ENCODE peak calls at places on chromosomes 11 and 22, in four cellular contexts. One of them, this sample, is unnamed.

GRCh38 chr11:128711136-128711535 is 17.3 kb downstream of the FLI1 start:
- DNase-seq in adrenal gland: no peak
- DNase-seq in tibial artery: no peak
- DNase-seq in AG04450: no peak
- DNase-seq in this sample: no peak

GRCh38 chr11:76781046-76781801 is 1.9 kb upstream of the TSKU start:
- DNase-seq in tibial artery: no peak
- DNase-seq in AG04450: no peak
- DNase-seq in adrenal gland: no peak
- DNase-seq in this sample: no peak

GRCh38 chr22:31120230-31120629 is 2.5 kb upstream of the INPP5J start:
- DNase-seq in tibial artery: no peak
- DNase-seq in AG04450: no peak
- DNase-seq in adrenal gland: no peak
- DNase-seq in this sample: no peak

GRCh38 chr11:97614571-97614970 is 1224.8 kb downstream of the JRKL start:
- DNase-seq in AG04450: no peak
- DNase-seq in tibial artery: no peak
- DNase-seq in adrenal gland: no peak
- DNase-seq in this sample: no peak

GRCh38 chr11:106917973-106918372 is 100.3 kb downstream of the GUCY1A2 start:
- DNase-seq in adrenal gland: no peak
- DNase-seq in tibial artery: no peak
- DNase-seq in AG04450: no peak
- DNase-seq in this sample: no peak

GRCh38 chr22:21690401-21690801 is 24.6 kb downstream of the PPIL2 start:
- DNase-seq in AG04450: no peak
- DNase-seq in tibial artery: no peak
- DNase-seq in adrenal gland: no peak
- DNase-seq in this sample: no peak

GRCh38 chr11:128338806-128339205 is 248.6 kb downstream of the ETS1 start:
- DNase-seq in adrenal gland: no peak
- DNase-seq in tibial artery: no peak
- DNase-seq in AG04450: no peak
- DNase-seq in this sample: no peak

GRCh38 chr22:38153821-38154562 is 27.6 kb downstream of the PLA2G6 start:
- DNase-seq in adrenal gland: no peak
- DNase-seq in tibial artery: no peak
- DNase-seq in AG04450: no peak
- DNase-seq in this sample: no peak

GRCh38 chr11:19713221-19714092 is 820 bp downstream of the NAV2 start:
- DNase-seq in adrenal gland: peak
- DNase-seq in AG04450: no peak
- DNase-seq in tibial artery: no peak
- DNase-seq in this sample: no peak

GRCh38 chr22:45785458-45785857 is 113.8 kb downstream of the ATXN10 start:
- DNase-seq in adrenal gland: no peak
- DNase-seq in AG04450: no peak
- DNase-seq in tibial artery: no peak
- DNase-seq in this sample: peak
- H3K27ac ChIP-seq in adrenal gland: no peak
- H3K27ac ChIP-seq in AG04450: peak
- H3K27ac ChIP-seq in tibial artery: no peak
- H3K27ac ChIP-seq in this sample: no peak

DNA sequence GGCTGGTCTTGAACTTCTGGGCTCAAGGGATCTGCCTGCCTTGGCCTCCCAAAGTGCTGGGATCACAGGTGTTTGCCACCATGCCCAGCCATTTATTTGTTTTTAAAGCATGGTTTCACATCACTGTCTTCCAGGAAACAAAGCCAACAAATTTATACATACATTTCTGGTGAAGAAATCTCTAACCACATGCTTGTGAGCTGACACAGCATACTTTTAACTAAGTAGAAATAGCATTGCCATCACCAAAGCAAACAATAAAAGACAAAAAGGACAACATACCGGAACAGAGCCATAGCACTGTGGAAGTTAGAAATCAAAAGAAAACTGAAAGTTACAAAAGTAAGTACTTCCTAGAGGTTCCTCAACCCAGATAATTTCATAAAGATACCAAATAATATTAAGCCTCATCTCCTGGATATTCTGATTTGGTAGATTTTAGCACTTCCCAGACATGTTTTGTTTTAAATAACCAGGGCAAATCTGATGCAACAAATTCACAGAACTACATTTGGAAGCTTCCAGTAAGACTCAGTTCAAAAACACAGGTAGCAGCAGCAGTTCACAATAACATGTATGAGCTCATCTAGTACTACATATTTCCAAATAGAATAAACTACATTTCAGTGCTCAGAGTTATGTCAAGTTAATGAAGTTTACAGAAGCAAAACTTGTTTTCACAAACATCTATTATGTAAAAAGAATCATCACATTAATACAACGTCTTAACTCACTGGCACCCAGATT is 70.6 kb downstream of the RRAS2 start:
- DNase-seq in adrenal gland: no peak
- DNase-seq in AG04450: peak
- DNase-seq in tibial artery: no peak
- DNase-seq in this sample: peak
- H3K27ac ChIP-seq in adrenal gland: no peak
- H3K27ac ChIP-seq in AG04450: peak
- H3K27ac ChIP-seq in tibial artery: peak
- H3K27ac ChIP-seq in this sample: peak

DNA sequence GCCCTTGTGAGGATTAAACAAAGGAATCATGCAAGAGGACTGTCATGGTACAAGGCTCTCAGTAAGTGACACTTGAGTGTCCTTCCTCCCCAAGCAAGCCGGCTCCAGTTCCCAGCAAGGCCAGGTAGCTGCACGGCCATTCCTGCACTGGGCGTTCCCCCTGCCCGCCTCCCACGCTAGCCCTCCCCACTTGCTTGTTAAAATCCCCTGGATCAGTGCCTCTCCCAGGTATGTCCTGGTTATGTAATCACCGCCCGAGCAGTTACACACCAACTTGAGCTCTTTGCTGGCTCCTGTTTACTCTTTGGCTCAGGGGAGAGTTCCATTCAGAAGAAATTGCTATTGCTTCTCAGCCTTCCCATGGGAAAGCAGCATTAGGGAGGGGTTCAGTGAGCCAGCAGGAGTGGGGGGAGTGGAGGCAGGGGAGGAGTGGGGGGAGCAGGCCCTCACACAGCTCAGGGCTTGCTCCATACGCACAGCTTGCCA is 19.4 kb upstream of the MYEOV start:
- DNase-seq in adrenal gland: no peak
- DNase-seq in tibial artery: no peak
- DNase-seq in AG04450: no peak
- DNase-seq in this sample: peak
- H3K27ac ChIP-seq in adrenal gland: no peak
- H3K27ac ChIP-seq in tibial artery: no peak
- H3K27ac ChIP-seq in AG04450: no peak
- H3K27ac ChIP-seq in this sample: peak

GRCh38 chr22:44127353-44127752 is 53.4 kb upstream of the PARVG start:
- DNase-seq in AG04450: no peak
- DNase-seq in adrenal gland: no peak
- DNase-seq in tibial artery: peak
- DNase-seq in this sample: no peak

GRCh38 chr22:44128961-44129613 is 51.6 kb upstream of the PARVG start:
- DNase-seq in adrenal gland: no peak
- DNase-seq in tibial artery: no peak
- DNase-seq in AG04450: no peak
- DNase-seq in this sample: no peak

GRCh38 chr22:44130076-44130711 is 50.5 kb upstream of the PARVG start:
- DNase-seq in adrenal gland: no peak
- DNase-seq in tibial artery: no peak
- DNase-seq in AG04450: no peak
- DNase-seq in this sample: no peak

GRCh38 chr22:44131412-44131811 is 49.3 kb upstream of the PARVG start:
- DNase-seq in adrenal gland: no peak
- DNase-seq in AG04450: no peak
- DNase-seq in tibial artery: no peak
- DNase-seq in this sample: no peak

DNA sequence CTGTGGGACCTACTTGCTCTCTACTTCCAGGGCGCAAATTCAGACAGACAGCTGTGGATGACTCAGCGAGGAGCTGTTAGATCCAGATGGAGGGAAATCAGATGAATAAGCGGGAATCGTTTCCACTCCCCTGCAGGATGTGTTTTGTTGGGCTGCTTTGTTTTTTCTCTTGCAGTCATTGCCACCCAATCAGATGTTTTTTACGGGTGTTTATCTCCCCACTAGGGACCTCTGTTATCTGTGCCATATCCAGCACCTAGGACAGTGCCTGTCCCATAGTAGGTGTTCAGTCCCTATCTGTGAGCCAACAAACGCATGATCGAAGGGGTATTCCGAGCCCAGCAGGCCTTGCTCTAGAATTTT is 51.1 kb upstream of the PARVG start:
- DNase-seq in tibial artery: no peak
- DNase-seq in adrenal gland: no peak
- DNase-seq in AG04450: no peak
- DNase-seq in this sample: no peak
- H3K27ac ChIP-seq in tibial artery: no peak
- H3K27ac ChIP-seq in adrenal gland: no peak
- H3K27ac ChIP-seq in AG04450: no peak
- H3K27ac ChIP-seq in this sample: no peak

GRCh38 chr22:24503137-24503850 is 8.2 kb downstream of the UPB1 start:
- DNase-seq in tibial artery: peak
- DNase-seq in adrenal gland: peak
- DNase-seq in AG04450: no peak
- DNase-seq in this sample: no peak
- H3K27ac ChIP-seq in tibial artery: no peak
- H3K27ac ChIP-seq in adrenal gland: no peak
- H3K27ac ChIP-seq in AG04450: no peak
- H3K27ac ChIP-seq in this sample: no peak

GRCh38 chr11:126140932-126141291 is 70.5 kb downstream of the RPUSD4 start:
- DNase-seq in tibial artery: peak
- DNase-seq in adrenal gland: peak
- DNase-seq in AG04450: no peak
- DNase-seq in this sample: no peak
- H3K27ac ChIP-seq in tibial artery: no peak
- H3K27ac ChIP-seq in adrenal gland: no peak
- H3K27ac ChIP-seq in AG04450: peak
- H3K27ac ChIP-seq in this sample: no peak

GRCh38 chr11:105130189-105130813 is 9.3 kb downstream of the CARD18 start:
- DNase-seq in tibial artery: no peak
- DNase-seq in adrenal gland: no peak
- DNase-seq in AG04450: no peak
- DNase-seq in this sample: no peak
- H3K27ac ChIP-seq in tibial artery: no peak
- H3K27ac ChIP-seq in adrenal gland: no peak
- H3K27ac ChIP-seq in AG04450: no peak
- H3K27ac ChIP-seq in this sample: peak